ENCODE peak calls at places on chromosomes 6 and 20, in five cellular contexts. J, T, F, G and B are unnamed samples.

GRCh38 chr20:53900380-53900999 is 169.9 kb downstream of the BCAS1 start:
- DNase-seq in G (no peak), T (no peak), J (no peak), F (no peak), B (no peak)

GRCh38 chr6:168169624-168170023 is 90.6 kb upstream of the FRMD1 start:
- DNase-seq in F (no peak), T (no peak), J (no peak), G (no peak), B (no peak)

GRCh38 chr6:13560651-13561044 is 13.8 kb upstream of the SIRT5 start:
- DNase-seq in G (no peak), F (no peak), J (no peak), T (no peak), B (no peak)

GRCh38 chr6:105077592-105078463 is 102.0 kb downstream of the POPDC3 start:
- DNase-seq in J (no peak), G (peak; percentile 36), T (no peak), F (no peak), B (peak; percentile 2)

GRCh38 chr6:75235271-75235670 is 8.3 kb downstream of the COX7A2 start:
- DNase-seq in T (no peak), G (no peak), J (no peak), F (no peak), B (no peak)

GRCh38 chr6:35449287-35449881 is 2.8 kb upstream of the FANCE start:
- DNase-seq in J (peak; percentile 22), T (no peak), G (peak; percentile 80), F (peak; percentile 11), B (peak; percentile 61)

GRCh38 chr20:63810730-63811490 is 20.2 kb downstream of the ZBTB46 start:
- DNase-seq in G (no peak), F (no peak), T (no peak), J (no peak), B (no peak)

GRCh38 chr6:122997541-122998150 is 1.6 kb downstream of the CLVS2 start:
- DNase-seq in T (no peak), F (no peak), J (no peak), G (no peak), B (no peak)

GRCh38 chr6:147463651-147464050 is 44.8 kb upstream of the SAMD5 start:
- DNase-seq in G (no peak), T (no peak), J (no peak), F (no peak), B (no peak)